ENCODE peak calls at places on chromosomes 3 and 15, in five cellular contexts. U is ACHN, R is nephron progenitor cell, W is activated T-cell treated with anti-CD3 and anti-CD28 coated beads for 48 hours, I is GM13976. P is an unnamed sample.

GRCh38 chr3:173690542-173690941 is 293.0 kb downstream of the NLGN1 start:
- DNase-seq in U (peak), R (no peak), W (no peak), I (no peak), P (no peak)

GRCh38 chr3:10469406-10470119 is 35.8 kb downstream of the ATP2B2 start:
- DNase-seq in U (no peak), R (peak), W (no peak), I (no peak), P (no peak)

GRCh38 chr15:63133786-63134185 is 12.1 kb downstream of the LACTB start:
- DNase-seq in U (no peak), R (no peak), W (no peak), I (no peak), P (no peak)

GRCh38 chr15:74203914-74204431 is 1.4 kb upstream of the STRA6 start:
- DNase-seq in U (no peak), R (peak), W (no peak), I (no peak), P (no peak)

GRCh38 chr15:100715571-100716455 is 113.4 kb downstream of the ASB7 start:
- DNase-seq in U (peak), R (peak), W (no peak), I (peak), P (no peak)

GRCh38 chr3:129282727-129283327 is 4.2 kb downstream of the HMCES start:
- DNase-seq in U (no peak), R (no peak), W (no peak), I (peak), P (no peak)

GRCh38 chr15:66740802-66741201 is 38.8 kb downstream of the SMAD6 start:
- DNase-seq in U (no peak), R (no peak), W (no peak), I (no peak), P (no peak)

GRCh38 chr3:105503191-105503593 is 136.5 kb downstream of the ALCAM start:
- DNase-seq in U (no peak), R (no peak), W (no peak), I (no peak), P (no peak)

GRCh38 chr3:4939276-4939675 is 40.0 kb upstream of the BHLHE40 start:
- DNase-seq in U (no peak), R (no peak), W (no peak), I (no peak), P (no peak)

GRCh38 chr15:81752149-81752942 is 293.5 kb downstream of the MEX3B start:
- DNase-seq in U (no peak), R (no peak), W (no peak), I (no peak), P (peak)

GRCh38 chr15:57570994-57571393 is 20.7 kb upstream of the MYZAP start:
- DNase-seq in U (no peak), R (no peak), W (no peak), I (no peak), P (no peak)

GRCh38 chr3:141266797-141267555 is 35.4 kb downstream of the PXYLP1 start:
- DNase-seq in U (no peak), R (no peak), W (no peak), I (peak), P (no peak)

GRCh38 chr15:29066310-29066709 is 180.5 kb downstream of the APBA2 start:
- DNase-seq in U (no peak), R (no peak), W (no peak), I (no peak), P (no peak)

GRCh38 chr3:190807719-190808375 is 54.6 kb downstream of the GMNC start:
- DNase-seq in U (no peak), R (no peak), W (no peak), I (no peak), P (no peak)

GRCh38 chr15:99021669-99022068 is 14.1 kb upstream of the PGPEP1L start:
- DNase-seq in U (no peak), R (no peak), W (no peak), I (no peak), P (no peak)

GRCh38 chr3:165075695-165076094 is 2.6 kb downstream of the SI start:
- DNase-seq in U (no peak), R (no peak), W (no peak), I (no peak), P (peak)

GRCh38 chr3:60190073-60190472 is 1061.2 kb downstream of the FHIT start:
- DNase-seq in U (no peak), R (no peak), W (no peak), I (peak), P (peak)

GRCh38 chr3:185630182-185630622 is 44.1 kb downstream of the SENP2 start:
- DNase-seq in U (no peak), R (no peak), W (no peak), I (no peak), P (no peak)

GRCh38 chr3:67018105-67018788 is 20.1 kb downstream of the KBTBD8 start:
- DNase-seq in U (no peak), R (no peak), W (no peak), I (no peak), P (peak)